ENCODE peak calls at places on chromosomes 16 and 17, in six cellular contexts. L is GM12878, C is K562, O is HepG2, F is H1, M is GM12891. R is an unnamed sample.

GRCh38 chr17:34163681-34164080 is 91.4 kb upstream of the CCL2 start:
- DNase-seq in L (no peak), C (peak; percentile 34), O (peak; percentile 9), F (no peak), M (no peak), R (no peak)

GRCh38 chr16:24409045-24409444 is 130.3 kb upstream of the RBBP6 start:
- DNase-seq in L (no peak), C (peak; percentile 16), O (no peak), F (no peak), M (peak; percentile 15), R (no peak)

GRCh38 chr16:80344570-80344969 is 196.2 kb upstream of the DYNLRB2 start:
- DNase-seq in L (no peak), C (no peak), O (no peak), F (no peak), M (no peak), R (no peak)

GRCh38 chr17:28381141-28381825 is 9.8 kb downstream of the SARM1 start:
- DNase-seq in L (no peak), C (no peak), O (no peak), F (peak; percentile 62), M (no peak), R (no peak)

GRCh38 chr17:65537343-65537844 is 24.1 kb downstream of the AXIN2 start:
- DNase-seq in L (no peak), C (no peak), O (no peak), F (no peak), M (no peak), R (no peak)

GRCh38 chr17:14061666-14062560 is 7.4 kb upstream of the COX10 start:
- DNase-seq in L (no peak), C (no peak), O (no peak), F (no peak), M (no peak), R (no peak)

GRCh38 chr17:75827291-75828050 is 16.7 kb downstream of the UNC13D start:
- DNase-seq in L (no peak), C (peak; percentile 65), O (peak; percentile 50), F (peak; percentile 44), M (peak; percentile 92), R (peak; percentile 79)

GRCh38 chr17:10149573-10150399 is 48.6 kb downstream of the GAS7 start:
- DNase-seq in L (peak; percentile 68), C (peak; percentile 10), O (no peak), F (no peak), M (peak; percentile 40), R (no peak)

GRCh38 chr16:85605912-85606841 is 6.9 kb upstream of the GSE1 start:
- DNase-seq in L (no peak), C (no peak), O (no peak), F (no peak), M (no peak), R (no peak)

GRCh38 chr16:89337965-89338364 is 120.5 kb downstream of the ZNF778 start:
- DNase-seq in L (no peak), C (no peak), O (no peak), F (no peak), M (no peak), R (no peak)

GRCh38 chr16:70644763-70645597 is 1.4 kb upstream of the IL34 start:
- DNase-seq in L (no peak), C (peak; percentile 34), O (no peak), F (no peak), M (no peak), R (no peak)

GRCh38 chr16:21626659-21627277 is 25.6 kb downstream of the IGSF6 start:
- DNase-seq in L (no peak), C (no peak), O (peak; percentile 83), F (no peak), M (no peak), R (no peak)
- TF ChIP-seq TAF1 in L (no peak), C (no peak), O (no peak), F (no peak), M (no peak), R (no peak)

GRCh38 chr17:7583253-7584109 is at the start of gene MPDU1:
- DNase-seq in L (peak; percentile 84), C (peak; percentile 83), O (peak; percentile 81), F (no peak), M (peak; percentile 82), R (peak; percentile 87)
- TF ChIP-seq POLR2A in L (peak; percentile 96), C (peak; percentile 93), O (peak; percentile 98), F (peak; percentile 94), M (peak; percentile 96), R (peak; percentile 97)

DNA sequence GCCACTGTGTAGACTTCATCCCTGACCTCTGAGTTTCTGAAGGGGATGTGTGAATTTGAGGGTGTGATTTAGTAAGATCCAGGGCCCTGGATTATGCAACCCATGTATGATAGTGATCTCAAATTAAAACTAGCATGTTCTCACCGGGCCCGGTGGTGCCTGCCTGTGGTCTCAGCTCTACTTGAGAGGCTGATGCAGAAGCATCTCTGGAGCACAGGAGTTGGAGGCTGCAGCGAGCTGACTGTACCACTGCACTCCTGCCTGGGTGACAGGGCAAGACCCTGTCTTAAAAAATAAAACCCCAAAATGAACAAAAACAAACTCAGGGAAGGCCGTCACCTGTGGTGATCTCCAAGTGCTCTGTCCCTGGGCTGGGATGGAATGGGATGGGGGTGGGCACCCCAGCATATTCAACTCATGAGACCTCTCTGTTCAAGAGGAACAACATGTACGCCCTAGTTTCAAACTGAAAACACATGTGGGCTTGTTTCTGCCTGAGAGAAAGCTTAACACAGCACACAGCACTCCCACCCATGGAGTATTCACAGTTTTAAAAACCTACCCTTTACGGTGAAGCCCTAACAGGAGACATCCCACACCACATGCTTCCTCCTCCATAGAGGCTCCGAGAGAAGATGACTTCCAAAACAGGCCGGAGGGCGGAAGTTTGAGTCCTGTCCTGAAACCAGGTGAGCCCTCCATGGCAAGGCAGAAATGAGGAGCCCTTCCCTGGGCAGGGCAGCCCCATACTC is 30.1 kb downstream of the GNPTG start:
- DNase-seq in L (no peak), C (no peak), O (no peak), F (no peak), M (no peak), R (no peak)
- TF ChIP-seq POLR2AphosphoS5 in L (no peak), C (no peak), O (no peak), F (no peak), M (no peak), R (no peak)

DNA sequence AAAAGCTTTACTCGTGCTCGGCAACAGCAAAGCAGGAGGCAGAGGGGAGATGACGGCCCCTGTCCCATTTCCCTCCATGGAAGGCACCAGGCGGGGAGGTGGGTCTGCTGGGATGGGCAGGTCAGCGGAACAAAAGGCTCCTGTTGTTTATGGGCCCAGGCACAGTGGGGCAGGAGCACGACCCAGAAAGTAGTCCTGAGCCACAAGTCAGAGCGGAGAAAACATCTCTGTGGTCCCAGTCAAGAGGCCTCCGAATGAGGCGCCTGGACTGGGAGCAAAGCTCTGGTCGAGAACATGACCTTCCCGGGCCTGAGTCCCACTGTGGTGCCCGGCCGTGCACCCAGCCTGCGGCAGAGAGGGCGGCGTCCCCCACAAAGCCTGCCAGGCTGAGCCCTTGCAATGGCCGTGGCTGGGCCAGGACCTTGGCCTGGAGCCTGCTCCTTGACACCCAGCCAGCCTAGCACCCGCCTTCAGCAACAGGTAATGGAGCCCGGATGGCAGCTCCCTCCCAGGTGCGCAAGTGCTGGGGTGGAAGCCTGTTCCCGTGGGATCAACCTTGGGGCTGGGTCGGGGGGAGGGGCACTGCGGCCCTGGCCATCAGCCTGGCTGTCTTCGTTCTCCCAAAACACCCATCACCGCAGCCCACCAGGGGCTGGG is 3.6 kb downstream of the RFNG start:
- DNase-seq in L (no peak), C (no peak), O (no peak), F (no peak), M (no peak), R (no peak)
- TF ChIP-seq TAF1 in L (no peak), C (no peak), O (no peak), F (no peak), M (no peak), R (no peak)

DNA sequence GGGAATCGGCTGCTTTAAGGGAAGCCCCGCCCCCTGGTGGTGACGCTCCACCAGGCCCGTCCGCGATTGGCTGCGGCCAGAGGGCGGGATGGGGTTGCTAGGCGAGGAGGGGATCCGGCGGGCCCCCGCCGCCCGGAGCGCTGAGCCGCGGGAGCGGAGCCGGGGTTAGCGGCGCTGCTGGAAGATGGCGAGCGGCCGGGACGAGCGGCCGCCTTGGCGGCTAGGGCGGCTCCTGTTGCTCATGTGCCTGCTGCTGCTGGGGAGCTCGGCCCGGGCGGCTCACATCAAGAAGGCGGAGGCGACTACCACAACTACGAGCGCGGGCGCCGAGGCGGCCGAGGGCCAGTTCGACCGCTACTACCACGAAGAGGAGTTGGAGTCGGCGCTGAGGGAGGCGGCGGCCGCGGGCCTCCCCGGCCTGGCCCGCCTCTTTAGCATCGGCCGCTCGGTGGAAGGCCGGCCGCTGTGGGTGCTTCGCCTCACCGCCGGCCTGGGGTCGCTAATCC is at the start of gene CPD:
- DNase-seq in L (peak; percentile 69), C (peak; percentile 99), O (peak; percentile 83), F (peak; percentile 84), M (peak; percentile 91), R (peak; percentile 85)
- TF ChIP-seq POLR2A in L (peak; percentile 91), C (peak; percentile 81), O (peak; percentile 81), F (peak; percentile 77), M (peak; percentile 50), R (peak; percentile 82)

DNA sequence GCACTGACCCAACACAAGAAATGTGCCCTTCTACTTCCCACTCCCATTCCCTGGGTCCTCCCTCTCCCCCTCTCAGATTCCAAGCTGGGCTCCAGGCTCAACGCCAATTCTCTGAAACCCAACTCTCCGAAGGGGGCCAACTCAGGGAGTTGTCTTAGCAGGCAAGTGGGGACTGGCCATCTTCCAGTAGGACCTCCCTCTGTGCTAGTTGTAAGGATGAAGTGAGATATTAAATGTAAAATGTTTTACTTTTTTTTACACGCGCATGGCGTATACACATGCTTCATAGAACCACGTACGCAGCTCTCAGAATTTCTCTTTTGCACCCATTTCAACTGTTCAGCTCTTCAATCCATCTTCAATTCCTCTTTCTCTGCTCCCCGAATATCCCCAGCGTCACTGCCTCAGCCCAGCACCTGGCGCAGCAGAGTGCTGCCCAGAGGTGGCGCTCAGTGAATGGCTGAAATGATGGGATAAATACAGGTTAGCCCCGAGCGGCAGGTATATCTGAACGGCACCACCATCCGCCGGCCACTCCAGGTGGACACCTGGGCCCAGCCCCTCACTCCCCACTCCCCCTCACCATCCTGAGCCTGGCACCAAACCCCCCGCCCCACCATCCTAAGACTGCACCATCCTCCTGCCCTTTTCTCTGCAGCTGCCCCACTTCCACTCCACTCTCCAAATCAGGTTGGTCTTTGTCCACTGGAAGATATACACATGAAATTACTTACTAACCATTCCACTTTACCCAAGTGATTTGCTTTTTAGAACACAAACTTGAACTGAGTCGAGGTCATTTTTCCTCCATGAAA is 43.9 kb upstream of the TNRC6C start:
- DNase-seq in L (no peak), C (no peak), O (no peak), F (no peak), M (no peak), R (no peak)
- TF ChIP-seq POLR2AphosphoS5 in L (no peak), C (no peak), O (no peak), F (no peak), M (no peak), R (no peak)

DNA sequence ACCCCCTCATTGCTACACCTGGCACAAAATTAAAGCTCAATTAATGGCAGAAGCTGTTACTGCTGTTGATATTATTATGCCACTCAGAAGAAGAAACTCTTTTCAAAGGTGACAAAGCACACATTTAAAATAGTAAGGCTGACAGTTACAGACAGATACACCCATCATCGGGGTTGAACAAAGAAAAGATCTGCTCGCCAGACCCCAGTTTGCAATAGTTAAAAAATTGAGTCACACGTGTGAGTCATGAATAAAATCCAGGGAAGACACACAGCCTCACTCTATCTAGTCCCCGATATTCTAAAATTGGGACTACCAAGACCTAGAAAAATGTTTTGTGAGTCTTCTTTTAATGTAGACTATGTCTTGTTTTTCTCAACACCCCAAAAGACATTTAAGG is 330.0 kb upstream of the SOX9 start:
- DNase-seq in L (no peak), C (no peak), O (no peak), F (no peak), M (no peak), R (no peak)
- TF ChIP-seq TAF1 in L (no peak), C (no peak), O (no peak), F (no peak), M (no peak), R (no peak)